ENCODE peak calls at places on chromosomes 5 and 9, in six cellular contexts. W is GM23248, R is neural progenitor cell, M is PC-3, D is GM12878, A is HCT116. J is an unnamed sample.

GRCh38 chr9:137070906-137071275 is 534 bp upstream of the SAPCD2 start:
- DNase-seq in W (no peak), R (no peak), M (no peak), D (no peak), A (no peak), J (no peak)

GRCh38 chr5:36418172-36418979 is 116.7 kb upstream of the RANBP3L start:
- DNase-seq in W (peak; percentile 32), R (no peak), M (peak; percentile 86), D (no peak), A (no peak), J (no peak)

GRCh38 chr9:71726723-71727122 is 41.6 kb downstream of the CEMIP2 start:
- DNase-seq in W (no peak), R (no peak), M (no peak), D (no peak), A (no peak), J (no peak)

GRCh38 chr5:151925396-151925750 is 722 bp upstream of the GLRA1 start:
- DNase-seq in W (no peak), R (no peak), M (no peak), D (no peak), A (no peak), J (no peak)

GRCh38 chr5:79935992-79936643 is 54.9 kb downstream of the MTX3 start:
- DNase-seq in W (peak; percentile 82), R (no peak), M (no peak), D (no peak), A (no peak), J (no peak)

GRCh38 chr5:72244862-72245371 is 75.1 kb downstream of the MRPS27 start:
- DNase-seq in W (peak; percentile 78), R (peak; percentile 57), M (peak; percentile 49), D (no peak), A (peak; percentile 24), J (peak; percentile 46)

GRCh38 chr5:131377785-131378325 is 114.0 kb downstream of the CDC42SE2 start:
- DNase-seq in W (no peak), R (no peak), M (no peak), D (no peak), A (no peak), J (peak; percentile 48)

GRCh38 chr9:16213781-16214515 is 656.5 kb downstream of the BNC2 start:
- DNase-seq in W (peak; percentile 95), R (no peak), M (peak; percentile 93), D (no peak), A (no peak), J (peak; percentile 99)

GRCh38 chr5:45765561-45765960 is 69.4 kb upstream of the HCN1 start:
- DNase-seq in W (no peak), R (no peak), M (no peak), D (no peak), A (no peak), J (no peak)

GRCh38 chr9:73595036-73595545 is 443.4 kb downstream of the ANXA1 start:
- DNase-seq in W (no peak), R (no peak), M (no peak), D (no peak), A (no peak), J (no peak)

GRCh38 chr9:91186311-91187101 is 175.2 kb downstream of the AUH start:
- DNase-seq in W (peak; percentile 79), R (no peak), M (peak; percentile 27), D (no peak), A (no peak), J (peak; percentile 15)

GRCh38 chr5:26492835-26493459 is 545.4 kb downstream of the CDH9 start:
- DNase-seq in W (no peak), R (no peak), M (no peak), D (no peak), A (no peak), J (no peak)

GRCh38 chr9:127916665-127917581 is at the start of gene ST6GALNAC4:
- DNase-seq in W (peak; percentile 98), R (peak; percentile 98), M (peak; percentile 82), D (no peak), A (no peak), J (peak; percentile 66)

GRCh38 chr9:86452194-86452828 is 98.1 kb upstream of the TUT7 start:
- DNase-seq in W (peak; percentile 13), R (no peak), M (no peak), D (no peak), A (no peak), J (no peak)

GRCh38 chr9:93464876-93465275 is 11.5 kb upstream of the FAM120AOS start:
- DNase-seq in W (no peak), R (no peak), M (no peak), D (no peak), A (no peak), J (no peak)

GRCh38 chr5:91425046-91425445 is 41.9 kb upstream of the ARRDC3 start:
- DNase-seq in W (no peak), R (peak; percentile 6), M (no peak), D (no peak), A (no peak), J (no peak)

GRCh38 chr5:6117212-6117611 is 261.1 kb downstream of the MED10 start:
- DNase-seq in W (no peak), R (no peak), M (no peak), D (no peak), A (no peak), J (no peak)

GRCh38 chr9:4137234-4137633 is 162.6 kb downstream of the GLIS3 start:
- DNase-seq in W (peak; percentile 90), R (no peak), M (peak; percentile 96), D (no peak), A (peak; percentile 85), J (peak; percentile 99)

GRCh38 chr5:181186902-181187499 is 18.0 kb downstream of the TRIM7 start:
- DNase-seq in W (peak; percentile 58), R (no peak), M (peak; percentile 53), D (no peak), A (no peak), J (no peak)

GRCh38 chr5:137265457-137265856 is 233.7 kb downstream of the SPOCK1 start:
- DNase-seq in W (peak; percentile 61), R (no peak), M (peak; percentile 35), D (no peak), A (no peak), J (peak; percentile 41)

GRCh38 chr5:143932584-143932983 is 120.6 kb downstream of the HMHB1 start:
- DNase-seq in W (peak; percentile 70), R (no peak), M (no peak), D (no peak), A (no peak), J (no peak)

DNA sequence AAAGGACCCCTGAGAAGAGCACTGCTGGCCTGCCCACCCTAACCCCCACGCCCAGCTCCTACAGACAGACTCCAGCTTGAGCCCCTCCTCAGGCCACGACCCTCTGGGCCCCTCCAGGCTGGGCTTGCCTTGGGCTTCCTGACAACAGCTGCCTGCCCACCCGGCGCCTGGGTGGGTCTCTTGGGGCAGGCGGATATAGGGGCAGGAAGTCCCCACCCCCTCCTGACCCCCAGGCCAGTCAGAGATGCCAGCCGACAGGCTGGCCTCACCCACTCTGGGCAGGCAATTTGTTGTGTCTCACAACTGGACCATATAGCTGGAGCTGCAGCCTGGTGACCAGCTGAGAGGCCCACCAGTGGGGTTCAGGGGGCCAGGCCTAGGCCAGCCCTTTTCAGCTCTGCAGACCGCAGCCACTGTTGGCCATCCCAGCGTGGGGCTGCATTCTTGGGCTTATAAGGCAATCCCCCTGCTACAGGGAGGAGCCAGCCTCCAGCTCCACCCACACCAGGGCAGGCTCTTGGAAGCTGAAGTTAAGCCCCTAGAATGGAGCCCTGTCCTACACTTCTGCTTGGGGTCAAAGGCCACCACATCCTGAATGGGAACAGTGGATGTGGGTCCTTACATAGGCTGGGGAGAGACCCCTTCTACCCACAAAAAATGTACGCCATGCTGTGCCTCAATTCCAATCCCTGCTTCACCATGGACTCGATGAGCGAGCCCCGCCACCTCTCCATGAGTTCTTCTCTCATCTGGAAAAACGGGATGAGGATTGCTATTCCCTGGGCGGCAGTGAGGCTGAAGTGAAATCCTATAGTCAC is 2.0 kb downstream of the PDLIM7 start:
- DNase-seq in W (peak; percentile 85), R (peak; percentile 95), M (peak; percentile 31), D (no peak), A (no peak), J (peak; percentile 86)
- H3K4me1 ChIP-seq in W (peaks cover 23% of the 10 kb centered on the region), R (peaks cover 32% of the 10 kb centered on the region), M (peaks cover 41% of the 10 kb centered on the region), D (peaks cover 26% of the 10 kb centered on the region), A (peaks cover 69% of the 10 kb centered on the region), J (peaks cover 70% of the 10 kb centered on the region)

GRCh38 chr5:14277407-14278320 is 134.5 kb downstream of the TRIO start:
- DNase-seq in W (peak; percentile 46), R (no peak), M (no peak), D (no peak), A (no peak), J (no peak)

GRCh38 chr5:14284366-14285148 is 141.4 kb downstream of the TRIO start:
- DNase-seq in W (no peak), R (peak; percentile 86), M (no peak), D (no peak), A (no peak), J (no peak)

GRCh38 chr5:14286007-14286406 is 142.9 kb downstream of the TRIO start:
- DNase-seq in W (no peak), R (no peak), M (no peak), D (no peak), A (no peak), J (no peak)

GRCh38 chr5:14281746-14282181 is 138.6 kb downstream of the TRIO start:
- DNase-seq in W (no peak), R (no peak), M (no peak), D (no peak), A (no peak), J (no peak)

GRCh38 chr5:14280294-14280854 is 137.2 kb downstream of the TRIO start:
- DNase-seq in W (no peak), R (no peak), M (no peak), D (no peak), A (no peak), J (no peak)
- H3K9ac ChIP-seq in W (no peak overlapping the region), R (no peak overlapping the region), M (no peak overlapping the region), D (no peak overlapping the region), A (no peak overlapping the region), J (no peak overlapping the region)

GRCh38 chr5:77877516-77878070 is 101.5 kb upstream of the TBCA start:
- DNase-seq in W (no peak), R (no peak), M (no peak), D (no peak), A (no peak), J (no peak)

GRCh38 chr5:77873239-77873638 is 97.1 kb upstream of the TBCA start:
- DNase-seq in W (no peak), R (no peak), M (no peak), D (no peak), A (no peak), J (no peak)

GRCh38 chr5:77881528-77881927 is 105.4 kb upstream of the TBCA start:
- DNase-seq in W (no peak), R (no peak), M (no peak), D (no peak), A (no peak), J (no peak)

GRCh38 chr5:77874691-77875090 is 98.6 kb upstream of the TBCA start:
- DNase-seq in W (no peak), R (no peak), M (no peak), D (no peak), A (no peak), J (no peak)

GRCh38 chr5:77876862-77877502 is 100.8 kb upstream of the TBCA start:
- DNase-seq in W (no peak), R (no peak), M (no peak), D (no peak), A (no peak), J (no peak)
- H2AFZ ChIP-seq in W (no peak overlapping the region), R (no peak overlapping the region), M (no peak overlapping the region), D (peak overlapping the region; percentile 47), A (no peak overlapping the region), J (no peak overlapping the region)

DNA sequence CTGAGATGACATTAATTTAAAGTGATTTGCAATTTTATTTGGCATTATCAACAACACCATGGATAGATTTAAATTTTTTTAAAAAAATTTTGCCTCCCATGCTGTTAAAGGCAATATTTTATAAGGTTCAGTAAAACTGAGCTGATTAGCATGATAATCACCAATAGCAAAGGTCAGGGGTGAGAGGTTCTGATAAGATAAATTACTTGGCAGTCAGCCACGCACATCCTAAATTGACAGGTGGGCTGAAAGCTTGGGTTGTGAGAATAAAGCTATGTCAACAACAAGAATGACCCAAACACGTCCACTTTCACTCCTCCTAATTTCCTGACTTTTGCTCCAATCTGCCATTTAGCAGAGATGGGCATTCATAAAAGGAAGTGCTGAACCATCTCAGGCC is 127.1 kb downstream of the LHFPL2 start:
- DNase-seq in W (no peak), R (no peak), M (no peak), D (no peak), A (no peak), J (no peak)
- H3K4me1 ChIP-seq in W (peaks cover 34% of the 10 kb centered on the region), R (no peaks in the 10 kb centered on the region), M (peaks cover 32% of the 10 kb centered on the region), D (peaks cover 11% of the 10 kb centered on the region), A (peaks cover 19% of the 10 kb centered on the region), J (peaks cover 31% of the 10 kb centered on the region)